ENCODE peak calls at places on chromosomes 1 and 21, in five cellular contexts. U, K, T, M and X are unnamed samples.

GRCh38 chr1:161953256-161953920 is 70.3 kb downstream of the OLFML2B start:
- DNase-seq in U (no peak), K (no peak), T (no peak), M (no peak), X (no peak)

GRCh38 chr1:40986929-40987328 is 7.4 kb downstream of the CTPS1 start:
- DNase-seq in U (no peak), K (no peak), T (no peak), M (no peak), X (no peak)

GRCh38 chr1:150660584-150660983 is 31.2 kb upstream of the ENSA start:
- DNase-seq in U (no peak), K (no peak), T (no peak), M (no peak), X (no peak)

GRCh38 chr1:152325111-152325510 is at the start of gene FLG:
- DNase-seq in U (no peak), K (no peak), T (no peak), M (no peak), X (no peak)

GRCh38 chr1:15756143-15757015 is 2.2 kb upstream of the FBLIM1 start:
- DNase-seq in U (no peak), K (no peak), T (no peak), M (no peak), X (peak; percentile 52)

GRCh38 chr1:10065344-10065685 is 32.6 kb downstream of the UBE4B start:
- DNase-seq in U (no peak), K (peak; percentile 5), T (peak; percentile 32), M (no peak), X (peak; percentile 48)

GRCh38 chr1:173504268-173504667 is 27.1 kb downstream of the PRDX6 start:
- DNase-seq in U (no peak), K (no peak), T (no peak), M (no peak), X (no peak)

GRCh38 chr1:146001734-146002133 is 5.4 kb upstream of the TXNIP start:
- DNase-seq in U (no peak), K (no peak), T (no peak), M (no peak), X (no peak)

GRCh38 chr1:103790172-103790571 is 40.5 kb downstream of the AMY1C start:
- DNase-seq in U (no peak), K (no peak), T (no peak), M (no peak), X (no peak)

GRCh38 chr1:195733826-195734225 is 874.4 kb downstream of the KCNT2 start:
- DNase-seq in U (no peak), K (peak; percentile 36), T (no peak), M (no peak), X (peak; percentile 8)

GRCh38 chr1:61419167-61419566 is 305.8 kb downstream of the TM2D1 start:
- DNase-seq in U (no peak), K (no peak), T (no peak), M (no peak), X (no peak)

GRCh38 chr21:44382536-44382935 is 29.1 kb downstream of the TRPM2 start:
- DNase-seq in U (no peak), K (no peak), T (no peak), M (no peak), X (no peak)

GRCh38 chr1:228279722-228280105 is 71.9 kb downstream of the OBSCN start:
- DNase-seq in U (no peak), K (no peak), T (no peak), M (no peak), X (no peak)

GRCh38 chr1:231590453-231591198 is 36.0 kb upstream of the DISC1 start:
- DNase-seq in U (no peak), K (peak; percentile 83), T (no peak), M (peak; percentile 52), X (peak; percentile 44)

GRCh38 chr21:33198346-33199135 is 31.2 kb upstream of the IFNAR2 start:
- DNase-seq in U (no peak), K (no peak), T (no peak), M (no peak), X (no peak)

GRCh38 chr21:45818904-45819285 is 162.7 kb upstream of the COL6A1 start:
- DNase-seq in U (peak; percentile 21), K (peak; percentile 51), T (no peak), M (no peak), X (peak; percentile 73)

GRCh38 chr1:26378088-26378878 is 5.7 kb upstream of the ZNF683 start:
- DNase-seq in U (peak; percentile 73), K (peak; percentile 74), T (peak; percentile 99), M (no peak), X (no peak)

GRCh38 chr21:31446206-31446900 is 102.3 kb upstream of the TIAM1 start:
- DNase-seq in U (no peak), K (no peak), T (no peak), M (no peak), X (no peak)

GRCh38 chr1:234955107-234955731 is 173.4 kb downstream of the TOMM20 start:
- DNase-seq in U (no peak), K (no peak), T (no peak), M (no peak), X (no peak)

GRCh38 chr1:69862906-69863305 is 295.2 kb downstream of the LRRC7 start:
- DNase-seq in U (no peak), K (no peak), T (no peak), M (no peak), X (no peak)

GRCh38 chr1:162387226-162388082 is 5.9 kb downstream of the C1orf226 start:
- DNase-seq in U (no peak), K (no peak), T (no peak), M (no peak), X (no peak)

GRCh38 chr1:99227498-99227897 is 36.8 kb upstream of the PLPPR4 start:
- DNase-seq in U (no peak), K (no peak), T (no peak), M (no peak), X (no peak)

GRCh38 chr1:206513312-206514111 is 6.2 kb downstream of the RASSF5 start:
- DNase-seq in U (no peak), K (no peak), T (no peak), M (no peak), X (no peak)

GRCh38 chr1:94310570-94311270 is 73.3 kb upstream of the ARHGAP29 start:
- DNase-seq in U (no peak), K (no peak), T (no peak), M (no peak), X (peak; percentile 86)

GRCh38 chr21:42164064-42164789 is 54.7 kb upstream of the ABCG1 start:
- DNase-seq in U (no peak), K (peak; percentile 24), T (no peak), M (no peak), X (peak; percentile 24)

GRCh38 chr1:223323491-223324484 is 40.2 kb downstream of the SUSD4 start:
- DNase-seq in U (no peak), K (no peak), T (no peak), M (no peak), X (no peak)

GRCh38 chr1:180585994-180586359 is 27.2 kb downstream of the OVAAL start:
- DNase-seq in U (no peak), K (no peak), T (peak; percentile 70), M (no peak), X (no peak)

GRCh38 chr1:26848947-26849774 is 13.8 kb upstream of the SFN start:
- DNase-seq in U (no peak), K (peak; percentile 95), T (no peak), M (no peak), X (peak; percentile 62)

GRCh38 chr1:212466913-212467650 is 34.4 kb downstream of the NENF start:
- DNase-seq in U (no peak), K (no peak), T (no peak), M (no peak), X (no peak)
- H3K4me2 ChIP-seq in U (no peak overlapping the region), K (no peak overlapping the region), T (no peak overlapping the region), M (no peak overlapping the region), X (no peak overlapping the region)

GRCh38 chr1:43452789-43453441 is 816 bp downstream of the HYI start:
- DNase-seq in U (no peak), K (peak; percentile 32), T (peak; percentile 37), M (no peak), X (no peak)
- TF ChIP-seq KDM1A in U (no peak), K (no peak), T (no peak), M (no peak), X (no peak)

DNA sequence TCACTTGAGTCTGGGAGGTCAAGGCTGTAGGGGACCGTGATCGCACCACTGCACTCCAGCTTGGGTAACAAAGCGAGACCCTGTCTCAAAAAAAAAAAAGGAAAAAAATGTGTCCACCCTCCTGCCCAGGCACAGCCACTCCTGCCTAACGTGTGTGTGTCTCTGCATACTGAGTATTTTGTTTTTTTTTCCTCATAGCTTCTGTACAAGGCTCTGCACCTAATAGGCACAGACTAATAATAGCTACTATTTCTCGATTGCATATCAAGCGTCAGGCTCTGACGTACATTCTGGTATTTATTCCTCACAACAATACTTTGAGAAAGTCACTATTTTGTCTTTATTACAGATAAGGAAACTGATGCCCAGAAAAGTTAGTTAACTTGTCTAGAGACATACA is 5.0 kb downstream of the PTGFRN start:
- DNase-seq in U (no peak), K (no peak), T (no peak), M (no peak), X (no peak)
- H3K4me2 ChIP-seq in U (no peak overlapping the region), K (no peak overlapping the region), T (peak overlapping the region; percentile 23), M (no peak overlapping the region), X (no peak overlapping the region)

DNA sequence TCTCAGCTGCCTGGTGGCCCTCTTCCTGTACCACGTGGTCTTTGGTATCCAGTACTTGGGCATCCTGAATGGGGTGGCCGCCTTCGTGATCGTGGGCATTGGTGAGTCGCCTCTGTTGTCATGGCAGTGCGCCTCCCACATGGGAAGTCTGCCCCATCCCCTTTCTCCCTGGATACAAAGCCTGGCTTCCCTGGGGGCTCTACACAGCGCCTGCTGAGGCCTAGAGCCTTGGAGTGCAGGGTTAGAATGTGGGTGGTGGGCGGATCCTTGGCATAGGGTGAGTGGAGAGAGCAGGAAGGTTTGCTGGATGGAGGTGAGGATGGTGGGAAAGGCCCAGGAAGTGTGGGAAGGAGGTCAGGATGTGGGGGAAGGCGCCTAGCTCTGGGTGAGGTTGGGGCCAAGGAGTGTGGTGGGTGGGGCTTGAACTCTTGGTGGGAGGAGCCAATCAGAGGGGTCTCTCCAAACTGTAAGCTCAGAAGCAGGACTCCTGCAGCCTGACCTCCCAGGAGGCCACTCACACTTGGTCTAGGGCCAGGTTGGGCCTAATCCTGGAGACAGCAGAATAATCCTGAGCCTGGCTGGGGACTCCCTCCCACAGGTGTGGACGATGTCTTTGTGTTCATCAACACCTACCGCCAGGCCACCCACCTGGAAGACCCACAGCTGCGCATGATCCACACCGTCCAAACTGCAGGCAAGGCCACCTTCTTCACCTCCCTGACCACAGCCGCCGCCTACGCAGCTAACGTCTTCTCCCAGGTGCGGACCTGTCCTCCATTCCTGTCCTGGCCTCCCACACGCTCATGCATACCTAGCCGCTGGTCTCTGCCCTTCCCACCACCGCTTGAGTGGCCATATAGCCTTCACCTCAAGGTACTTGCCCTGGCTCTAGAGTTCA is 36.7 kb downstream of the DISP3 start:
- DNase-seq in U (no peak), K (no peak), T (no peak), M (no peak), X (no peak)
- TF ChIP-seq KDM1A in U (no peak), K (no peak), T (no peak), M (no peak), X (no peak)

DNA sequence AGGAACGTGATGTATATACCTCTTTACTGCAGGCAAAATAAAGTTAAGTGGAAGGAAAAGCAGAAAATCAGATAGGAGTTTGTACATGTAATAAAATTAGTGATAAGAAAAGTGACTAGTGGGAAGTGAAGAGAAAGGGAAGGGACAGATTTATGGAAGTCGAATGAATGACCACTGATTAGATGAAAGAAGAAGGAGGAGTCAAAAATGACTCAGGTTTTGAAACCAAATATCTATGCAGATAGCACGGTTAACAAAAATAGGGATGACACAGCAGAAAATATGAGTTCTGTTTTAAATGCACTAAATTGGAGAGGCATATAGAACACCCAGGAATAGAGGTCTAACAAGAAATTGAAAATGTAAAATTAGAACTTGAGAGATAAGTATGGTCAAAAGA is 128.0 kb downstream of the HMCN1 start:
- DNase-seq in U (no peak), K (peak; percentile 18), T (no peak), M (no peak), X (no peak)
- H3K4me2 ChIP-seq in U (no peak overlapping the region), K (peak overlapping the region; percentile 36), T (no peak overlapping the region), M (no peak overlapping the region), X (no peak overlapping the region)